ENCODE peak calls at places on chromosomes 6 and 20, in five cellular contexts. X is stomach, B is GM10248, I is left lung, G is Calu3. C is an unnamed sample.
A peak's percentile ranks its signal among the peaks of the same experiment; 100 is the strongest.

GRCh38 chr6:113857565-113858066 is 471 bp downstream of the MARCKS start:
- DNase-seq in B (peak; percentile 18), I (peak; percentile 81), X (peak; percentile 25), G (peak; percentile 4), C (peak; percentile 5)

GRCh38 chr6:56424542-56425083 is 177.2 kb upstream of the COL21A1 start:
- DNase-seq in B (no peak), G (no peak), I (no peak), X (no peak), C (no peak)

GRCh38 chr6:39772559-39773283 is 19.5 kb upstream of the DAAM2 start:
- DNase-seq in X (no peak), I (no peak), G (no peak), B (no peak), C (no peak)

GRCh38 chr6:88561034-88561973 is 395.2 kb upstream of the CNR1 start:
- DNase-seq in G (no peak), X (no peak), I (no peak), B (no peak), C (no peak)

GRCh38 chr20:4737857-4738627 is 16.3 kb downstream of the PRND start:
- DNase-seq in B (no peak), I (no peak), X (no peak), G (no peak), C (no peak)

GRCh38 chr6:153511896-153512496 is 380.9 kb upstream of the RGS17 start:
- DNase-seq in G (peak; percentile 30), X (no peak), B (peak; percentile 17), I (no peak), C (no peak)

GRCh38 chr6:20876016-20876415 is 341.8 kb downstream of the CDKAL1 start:
- DNase-seq in I (no peak), B (no peak), X (no peak), G (peak; percentile 13), C (no peak)

GRCh38 chr6:14232889-14233288 is 115.3 kb downstream of the CD83 start:
- DNase-seq in B (no peak), I (no peak), G (no peak), X (no peak), C (no peak)

GRCh38 chr20:9590189-9590588 is 75.8 kb downstream of the LAMP5 start:
- DNase-seq in X (peak; percentile 62), B (no peak), G (peak; percentile 31), I (no peak), C (no peak)

GRCh38 chr6:32146687-32147086 is 5.1 kb downstream of the PRRT1 start:
- DNase-seq in I (no peak), B (no peak), X (no peak), G (no peak), C (no peak)

GRCh38 chr6:2164481-2164880 is 80.9 kb downstream of the GMDS start:
- DNase-seq in X (no peak), I (no peak), B (no peak), G (no peak), C (no peak)

GRCh38 chr6:2162089-2162465 is 83.3 kb downstream of the GMDS start:
- DNase-seq in X (no peak), B (no peak), G (no peak), I (no peak), C (no peak)

GRCh38 chr6:2155206-2155605 is 90.2 kb downstream of the GMDS start:
- DNase-seq in I (no peak), X (no peak), B (no peak), G (no peak), C (no peak)

GRCh38 chr6:2157441-2158127 is 87.8 kb downstream of the GMDS start:
- DNase-seq in G (no peak), I (no peak), B (peak; percentile 43), X (no peak), C (peak; percentile 76)

GRCh38 chr6:2158596-2159271 is 86.7 kb downstream of the GMDS start:
- DNase-seq in I (no peak), G (no peak), X (no peak), B (no peak), C (peak; percentile 22)
- TF ChIP-seq CTCF in I (no peak), G (no peak), X (no peak), B (no peak), C (peak; percentile 24)

GRCh38 chr20:39829255-39829654 is 859.8 kb downstream of the MAFB start:
- DNase-seq in G (no peak), X (no peak), B (no peak), I (no peak), C (peak; percentile 3)
- TF ChIP-seq CTCF in G (no peak), X (no peak), B (peak; percentile 24), I (peak; percentile 22), C (no peak)

GRCh38 chr20:43670423-43670822 is 3.5 kb downstream of the MYBL2 start:
- DNase-seq in G (no peak), B (no peak), I (no peak), X (no peak), C (no peak)

GRCh38 chr20:43666376-43667328 is at the start of gene MYBL2:
- DNase-seq in I (peak; percentile 93), G (peak; percentile 81), X (peak; percentile 66), B (peak; percentile 92), C (peak; percentile 74)

GRCh38 chr20:43669332-43669731 is 2.4 kb downstream of the MYBL2 start:
- DNase-seq in G (peak; percentile 84), I (no peak), B (no peak), X (peak; percentile 49), C (no peak)

GRCh38 chr20:43665466-43666176 is 1.3 kb upstream of the MYBL2 start:
- DNase-seq in X (no peak), B (no peak), I (peak; percentile 1), G (no peak), C (no peak)

DNA sequence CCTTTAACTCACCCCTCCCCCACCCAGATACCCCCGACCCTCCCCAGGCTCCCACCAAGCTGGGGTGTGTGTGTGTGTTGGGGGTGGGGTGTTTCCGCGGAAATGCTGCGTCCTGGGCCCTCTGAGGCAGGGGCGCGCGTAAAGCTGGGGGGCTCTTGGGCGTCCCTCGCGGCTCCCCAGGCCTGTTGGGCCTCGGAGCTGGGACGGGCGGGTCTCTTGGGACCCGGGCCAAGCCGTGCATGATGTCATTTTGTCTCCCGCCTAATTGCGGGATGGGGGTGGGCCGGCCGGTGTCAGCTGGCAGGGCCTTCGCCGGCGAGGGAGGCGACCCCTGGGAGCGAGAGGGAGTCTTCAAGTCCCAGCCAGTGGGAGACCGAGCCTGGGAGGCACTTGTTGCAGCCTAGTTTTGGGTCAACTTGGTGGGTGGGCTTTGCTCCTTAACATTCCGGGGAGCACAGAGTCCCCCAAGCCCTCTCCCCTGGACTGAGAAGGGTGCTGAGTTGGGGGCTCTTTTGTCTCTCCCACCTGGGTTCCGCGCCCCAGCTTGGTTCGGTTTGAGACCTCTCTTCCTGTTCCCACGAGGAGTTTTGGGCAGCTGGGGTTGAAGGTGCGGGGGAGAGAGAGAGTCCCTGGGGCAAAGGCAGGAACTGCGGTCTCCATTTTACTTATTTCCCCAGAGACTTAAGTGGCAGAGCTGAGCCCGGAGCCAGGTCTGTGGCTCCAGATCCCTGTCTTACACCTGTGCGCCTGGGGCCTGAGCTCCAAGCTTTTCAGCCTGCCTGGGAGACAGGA is 623 bp downstream of the MYBL2 start:
- DNase-seq in I (peak; percentile 69), X (no peak), B (peak; percentile 31), G (peak; percentile 67), C (peak; percentile 47)
- TF ChIP-seq CTCF in I (no peak), X (no peak), B (no peak), G (no peak), C (no peak)

GRCh38 chr6:33672808-33673207 is 38.7 kb downstream of the UQCC2 start:
- DNase-seq in I (no peak), B (peak; percentile 65), G (peak; percentile 94), X (no peak), C (no peak)
- TF ChIP-seq CTCF in I (no peak), B (peak; percentile 12), G (peak; percentile 85), X (no peak), C (no peak)

GRCh38 chr20:44717986-44718385 is 2.8 kb downstream of the CCN5 start:
- DNase-seq in I (no peak), X (no peak), G (peak; percentile 66), B (no peak), C (no peak)
- TF ChIP-seq CTCF in I (no peak), X (peak; percentile 25), G (peak; percentile 85), B (no peak), C (no peak)

DNA sequence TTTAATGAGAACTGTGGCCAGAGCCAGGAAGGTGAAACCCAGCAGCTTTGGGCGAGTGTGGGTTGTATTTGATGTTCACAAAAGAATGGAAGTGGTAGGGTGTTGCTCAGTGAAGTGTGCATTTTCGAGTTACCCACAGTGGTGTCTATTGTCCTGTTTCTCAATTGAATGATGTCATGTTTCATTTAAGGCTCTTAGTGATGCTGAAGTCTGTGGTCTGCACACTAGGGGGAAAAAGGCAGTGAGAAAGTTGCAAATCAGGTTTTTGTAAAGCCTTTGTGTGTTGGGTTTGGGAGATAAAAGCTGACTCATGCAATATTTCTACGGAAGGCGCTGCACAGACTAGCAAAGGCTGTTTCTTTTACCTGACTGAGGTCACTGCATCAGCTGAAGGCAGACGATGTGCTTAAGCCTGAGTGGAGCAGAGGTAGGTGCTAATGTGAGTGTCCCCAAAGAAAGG is 121.1 kb downstream of the PLEKHG1 start:
- DNase-seq in I (no peak), G (peak; percentile 47), X (no peak), B (peak; percentile 67), C (peak; percentile 16)
- TF ChIP-seq CTCF in I (no peak), G (no peak), X (no peak), B (no peak), C (no peak)

GRCh38 chr20:59994697-59995122 is 36.5 kb downstream of the CDH26 start:
- DNase-seq in I (peak; percentile 83), G (peak; percentile 50), X (peak; percentile 48), B (no peak), C (no peak)
- TF ChIP-seq CTCF in I (no peak), G (no peak), X (no peak), B (no peak), C (no peak)

DNA sequence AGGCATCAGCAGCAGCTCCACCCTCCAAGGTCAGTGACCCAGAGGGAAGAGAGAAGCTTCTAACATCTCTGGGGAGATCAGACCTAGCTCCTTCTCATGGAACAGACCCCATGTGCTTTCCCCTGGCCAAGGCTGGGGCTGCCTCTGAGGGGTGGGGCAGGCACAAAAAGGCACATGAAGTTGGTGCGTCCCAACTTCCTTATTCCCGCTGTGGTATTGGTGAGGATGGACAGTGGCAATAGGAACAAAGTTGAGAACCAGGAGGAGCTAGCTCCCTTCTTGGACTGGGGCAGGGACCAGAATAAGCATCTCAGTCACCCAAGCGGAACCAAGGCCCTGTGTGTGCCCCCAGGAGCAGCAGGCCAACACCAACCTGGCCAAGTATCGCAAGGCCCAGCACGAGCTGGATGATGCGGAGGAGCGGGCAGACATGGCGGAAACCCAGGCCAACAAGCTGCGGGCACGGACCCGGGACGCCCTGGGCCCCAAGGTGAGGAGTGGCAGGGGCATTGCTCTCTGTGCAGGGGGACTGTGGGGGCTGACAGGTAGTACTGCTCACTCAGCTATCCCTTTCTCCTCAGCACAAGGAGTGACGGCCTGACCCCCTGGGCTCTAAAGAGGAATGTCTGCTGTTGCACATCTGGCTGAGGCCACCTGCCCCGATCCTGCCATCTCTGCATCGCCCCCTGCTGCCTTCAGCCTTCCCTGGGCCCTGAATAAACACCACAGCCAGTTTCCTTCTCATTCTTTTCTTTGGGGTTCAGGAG is 46.1 kb downstream of the MYH7B start:
- DNase-seq in G (no peak), X (no peak), B (no peak), I (peak; percentile 66), C (peak; percentile 12)
- TF ChIP-seq CTCF in G (no peak), X (no peak), B (peak; percentile 24), I (no peak), C (no peak)

C was measured in activated CD8-positive, alpha-beta T cell treated with anti-CD3 and anti-CD28 coated beads for 36 hours.